ENCODE peak calls at places on chromosome 4, in seven cellular contexts. One of them, this sample, is unnamed.

GRCh38 chr4:106315476-106315967 is 487 bp downstream of the TBCK start:
- DNase-seq in fibroblast of mammary gland: peak
- DNase-seq in K562: peak
- DNase-seq in CD4-positive, alpha-beta T cell: no peak
- DNase-seq in PC-3: peak
- DNase-seq in GM10248: no peak
- DNase-seq in GM20000: no peak
- DNase-seq in this sample: no peak

GRCh38 chr4:137307806-137308205 is 224.5 kb downstream of the PCDH18 start:
- DNase-seq in fibroblast of mammary gland: peak
- DNase-seq in K562: no peak
- DNase-seq in CD4-positive, alpha-beta T cell: no peak
- DNase-seq in PC-3: peak
- DNase-seq in GM10248: no peak
- DNase-seq in GM20000: no peak
- DNase-seq in this sample: no peak

GRCh38 chr4:33107813-33108212 is 2387.6 kb downstream of the PCDH7 start:
- DNase-seq in fibroblast of mammary gland: peak
- DNase-seq in K562: no peak
- DNase-seq in CD4-positive, alpha-beta T cell: no peak
- DNase-seq in PC-3: peak
- DNase-seq in GM10248: no peak
- DNase-seq in GM20000: no peak
- DNase-seq in this sample: no peak

GRCh38 chr4:156169011-156169410 is 215.3 kb upstream of the CTSO start:
- DNase-seq in fibroblast of mammary gland: peak
- DNase-seq in K562: no peak
- DNase-seq in CD4-positive, alpha-beta T cell: no peak
- DNase-seq in PC-3: peak
- DNase-seq in GM10248: peak
- DNase-seq in GM20000: peak
- DNase-seq in this sample: no peak

GRCh38 chr4:100848865-100849264 is 331.0 kb upstream of the EMCN start:
- DNase-seq in fibroblast of mammary gland: no peak
- DNase-seq in K562: no peak
- DNase-seq in CD4-positive, alpha-beta T cell: no peak
- DNase-seq in PC-3: peak
- DNase-seq in GM10248: no peak
- DNase-seq in GM20000: peak
- DNase-seq in this sample: no peak

GRCh38 chr4:40190465-40190864 is 6.4 kb upstream of the RHOH start:
- DNase-seq in fibroblast of mammary gland: no peak
- DNase-seq in K562: no peak
- DNase-seq in CD4-positive, alpha-beta T cell: no peak
- DNase-seq in PC-3: no peak
- DNase-seq in GM10248: no peak
- DNase-seq in GM20000: no peak
- DNase-seq in this sample: no peak

GRCh38 chr4:110190249-110190648 is 8.2 kb downstream of the ELOVL6 start:
- DNase-seq in fibroblast of mammary gland: peak
- DNase-seq in K562: no peak
- DNase-seq in CD4-positive, alpha-beta T cell: no peak
- DNase-seq in PC-3: no peak
- DNase-seq in GM10248: no peak
- DNase-seq in GM20000: no peak
- DNase-seq in this sample: no peak

GRCh38 chr4:158786155-158786581 is 17.3 kb downstream of the FNIP2 start:
- DNase-seq in fibroblast of mammary gland: no peak
- DNase-seq in K562: no peak
- DNase-seq in CD4-positive, alpha-beta T cell: no peak
- DNase-seq in PC-3: no peak
- DNase-seq in GM10248: no peak
- DNase-seq in GM20000: no peak
- DNase-seq in this sample: no peak

GRCh38 chr4:42865572-42866189 is 26.8 kb upstream of the GRXCR1 start:
- DNase-seq in fibroblast of mammary gland: peak
- DNase-seq in K562: peak
- DNase-seq in CD4-positive, alpha-beta T cell: peak
- DNase-seq in PC-3: peak
- DNase-seq in GM10248: peak
- DNase-seq in GM20000: peak
- DNase-seq in this sample: no peak

GRCh38 chr4:154961263-154961662 is 180.2 kb downstream of the RBM46 start:
- DNase-seq in fibroblast of mammary gland: no peak
- DNase-seq in K562: no peak
- DNase-seq in CD4-positive, alpha-beta T cell: no peak
- DNase-seq in PC-3: no peak
- DNase-seq in GM10248: peak
- DNase-seq in GM20000: peak
- DNase-seq in this sample: no peak

GRCh38 chr4:131061734-131062133 is 1965.8 kb downstream of the C4orf33 start:
- DNase-seq in fibroblast of mammary gland: no peak
- DNase-seq in K562: no peak
- DNase-seq in CD4-positive, alpha-beta T cell: no peak
- DNase-seq in PC-3: no peak
- DNase-seq in GM10248: no peak
- DNase-seq in GM20000: no peak
- DNase-seq in this sample: no peak

GRCh38 chr4:73661646-73662119 is 41.4 kb upstream of the RASSF6 start:
- DNase-seq in fibroblast of mammary gland: peak
- DNase-seq in K562: peak
- DNase-seq in CD4-positive, alpha-beta T cell: no peak
- DNase-seq in PC-3: peak
- DNase-seq in GM10248: no peak
- DNase-seq in GM20000: no peak
- DNase-seq in this sample: no peak

GRCh38 chr4:6324999-6325790 is 55.5 kb downstream of the WFS1 start:
- DNase-seq in fibroblast of mammary gland: peak
- DNase-seq in K562: no peak
- DNase-seq in CD4-positive, alpha-beta T cell: no peak
- DNase-seq in PC-3: peak
- DNase-seq in GM10248: no peak
- DNase-seq in GM20000: no peak
- DNase-seq in this sample: no peak

DNA sequence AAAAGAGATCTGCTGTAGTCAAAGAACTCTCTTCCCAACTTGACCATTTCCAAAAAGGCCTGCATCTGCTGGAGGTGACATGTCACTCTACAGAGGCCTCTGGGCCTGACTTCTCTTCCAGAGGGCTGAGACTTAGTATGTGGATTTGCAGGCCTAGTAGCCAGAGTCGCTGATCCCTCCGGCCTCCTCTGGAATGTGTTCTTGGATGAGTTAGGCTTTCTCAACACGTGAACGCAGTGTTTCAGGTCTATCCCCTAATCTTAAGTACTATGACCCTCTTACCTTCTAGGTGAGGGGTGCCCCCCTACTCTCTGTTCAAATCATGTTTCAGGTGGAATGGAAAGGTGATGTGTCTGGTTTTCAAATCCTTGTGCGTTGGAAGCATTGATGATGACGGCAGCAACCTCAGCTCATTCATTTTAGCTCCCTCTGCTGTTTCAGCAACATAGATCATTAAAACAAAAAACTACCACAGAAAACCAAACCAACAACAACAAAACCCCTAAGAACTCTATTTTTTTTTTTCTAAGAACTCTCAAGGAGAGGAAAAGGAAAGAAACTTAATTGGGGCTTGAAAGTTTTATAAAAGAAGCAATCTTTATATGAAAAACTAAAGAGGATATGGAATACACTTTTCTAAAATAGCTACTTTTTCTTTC is 56.4 kb downstream of the RWDD4 start:
- DNase-seq in fibroblast of mammary gland: peak
- DNase-seq in K562: no peak
- DNase-seq in CD4-positive, alpha-beta T cell: no peak
- DNase-seq in PC-3: no peak
- DNase-seq in GM10248: no peak
- DNase-seq in GM20000: no peak
- DNase-seq in this sample: no peak
- TF ChIP-seq CTCF in fibroblast of mammary gland: peak
- TF ChIP-seq CTCF in K562: peak
- TF ChIP-seq CTCF in CD4-positive, alpha-beta T cell: peak
- TF ChIP-seq CTCF in PC-3: peak
- TF ChIP-seq CTCF in GM10248: no peak
- TF ChIP-seq CTCF in GM20000: no peak
- TF ChIP-seq CTCF in this sample: peak

GRCh38 chr4:104531390-104531789 is 36.7 kb upstream of the CXXC4 start:
- DNase-seq in fibroblast of mammary gland: no peak
- DNase-seq in K562: no peak
- DNase-seq in CD4-positive, alpha-beta T cell: no peak
- DNase-seq in PC-3: no peak
- DNase-seq in GM10248: no peak
- DNase-seq in GM20000: no peak
- DNase-seq in this sample: no peak
- TF ChIP-seq CTCF in fibroblast of mammary gland: no peak
- TF ChIP-seq CTCF in K562: no peak
- TF ChIP-seq CTCF in CD4-positive, alpha-beta T cell: no peak
- TF ChIP-seq CTCF in PC-3: no peak
- TF ChIP-seq CTCF in GM10248: no peak
- TF ChIP-seq CTCF in GM20000: no peak
- TF ChIP-seq CTCF in this sample: no peak

DNA sequence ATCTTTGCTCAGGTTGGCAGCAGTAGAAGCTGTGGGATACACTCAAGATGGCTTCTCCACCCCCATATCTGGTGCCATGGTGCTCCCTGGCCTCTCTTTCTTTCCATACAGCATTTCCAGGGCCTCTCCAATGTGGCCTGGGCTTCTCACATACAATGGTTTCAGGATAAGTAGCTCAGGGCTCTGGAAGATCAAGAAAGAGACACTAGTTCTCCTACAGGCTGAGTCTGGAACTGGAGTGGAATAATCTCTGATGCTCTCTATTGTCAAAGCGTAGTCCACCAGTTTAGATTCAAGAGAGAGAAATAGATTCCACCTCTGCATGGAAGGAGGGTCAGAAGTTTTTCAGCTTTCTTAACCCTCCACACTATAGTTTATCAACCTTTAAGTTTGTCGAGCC is 138.2 kb upstream of the AADAT start:
- DNase-seq in fibroblast of mammary gland: no peak
- DNase-seq in K562: no peak
- DNase-seq in CD4-positive, alpha-beta T cell: no peak
- DNase-seq in PC-3: no peak
- DNase-seq in GM10248: no peak
- DNase-seq in GM20000: no peak
- DNase-seq in this sample: no peak
- TF ChIP-seq CTCF in fibroblast of mammary gland: peak
- TF ChIP-seq CTCF in K562: no peak
- TF ChIP-seq CTCF in CD4-positive, alpha-beta T cell: no peak
- TF ChIP-seq CTCF in PC-3: no peak
- TF ChIP-seq CTCF in GM10248: no peak
- TF ChIP-seq CTCF in GM20000: no peak
- TF ChIP-seq CTCF in this sample: no peak

DNA sequence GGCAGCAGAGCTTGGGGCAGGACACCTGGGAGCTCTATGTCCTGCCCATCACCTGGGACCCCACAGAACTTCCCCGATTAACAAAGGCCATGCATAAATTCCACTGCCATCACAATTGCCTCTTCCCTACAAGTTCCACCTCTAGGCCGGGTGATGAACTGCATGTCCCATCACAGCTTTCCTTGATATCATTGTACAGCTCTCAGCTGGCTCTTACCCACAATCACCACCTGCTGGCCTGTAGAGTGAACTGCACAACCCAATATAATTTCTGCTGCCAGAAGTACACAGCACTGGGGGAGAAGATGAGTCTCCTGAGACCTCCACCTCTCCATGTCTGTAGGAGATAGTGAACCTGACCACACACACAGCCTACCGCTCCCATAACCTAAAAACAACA is 285.0 kb upstream of the AADAT start:
- DNase-seq in fibroblast of mammary gland: peak
- DNase-seq in K562: peak
- DNase-seq in CD4-positive, alpha-beta T cell: no peak
- DNase-seq in PC-3: peak
- DNase-seq in GM10248: peak
- DNase-seq in GM20000: peak
- DNase-seq in this sample: no peak
- TF ChIP-seq CTCF in fibroblast of mammary gland: peak
- TF ChIP-seq CTCF in K562: peak
- TF ChIP-seq CTCF in CD4-positive, alpha-beta T cell: no peak
- TF ChIP-seq CTCF in PC-3: peak
- TF ChIP-seq CTCF in GM10248: peak
- TF ChIP-seq CTCF in GM20000: peak
- TF ChIP-seq CTCF in this sample: no peak

This sample was measured in osteocyte.